ENCODE peak calls at places on chromosomes 3 and 15, in ten cellular contexts. B is stimulated activated CD8-positive, alpha-beta memory T cell treated with anti-CD3 and anti-CD28 coated beads, Interleukin-7, amount 100 ng/mL, for 1 hour; N is activated CD8-positive, alpha-beta memory T cell treated with anti-CD3 and anti-CD28 coated beads for 24 hours; W is brain microvascular endothelial cell; Y is kidney tubule cell; M is GM12892; F is A549; I is testis; O is epithelial cell of esophagus; R is heart left ventricle. P is an unnamed sample.
A peak's percentile ranks its signal among the peaks of the same experiment; 100 is the strongest.

GRCh38 chr3:142910280-142910679 is 21.4 kb upstream of the PCOLCE2 start:
- DNase-seq in B (no peak), N (no peak), W (no peak), Y (peak; percentile 20), M (no peak), F (no peak), I (no peak), O (no peak), R (no peak), P (no peak)

GRCh38 chr3:11136871-11137626 is 17.2 kb upstream of the HRH1 start:
- DNase-seq in B (no peak), N (no peak), W (peak; percentile 100), Y (peak; percentile 100), M (no peak), F (peak; percentile 100), I (peak; percentile 68), O (peak; percentile 100), R (peak; percentile 84), P (no peak)

GRCh38 chr15:90412356-90413194 is 24.5 kb downstream of the IQGAP1 start:
- DNase-seq in B (no peak), N (no peak), W (peak; percentile 69), Y (peak; percentile 59), M (no peak), F (no peak), I (no peak), O (peak; percentile 94), R (no peak), P (no peak)

GRCh38 chr3:120596116-120596852 is at the start of gene NDUFB4:
- DNase-seq in B (peak; percentile 89), N (peak; percentile 95), W (peak; percentile 98), Y (peak; percentile 99), M (peak; percentile 67), F (peak; percentile 92), I (peak; percentile 97), O (peak; percentile 98), R (peak; percentile 99), P (peak; percentile 99)

GRCh38 chr3:28150465-28151206 is 90.8 kb upstream of the CMC1 start:
- DNase-seq in B (no peak), N (no peak), W (no peak), Y (peak; percentile 2), M (no peak), F (no peak), I (no peak), O (peak; percentile 10), R (no peak), P (no peak)

GRCh38 chr3:197787412-197787811 is 3.6 kb upstream of the LRCH3 start:
- DNase-seq in B (no peak), N (no peak), W (no peak), Y (no peak), M (no peak), F (no peak), I (no peak), O (no peak), R (no peak), P (no peak)

GRCh38 chr3:11629716-11630115 is 14.0 kb downstream of the VGLL4 start:
- DNase-seq in B (no peak), N (no peak), W (no peak), Y (no peak), M (no peak), F (no peak), I (no peak), O (no peak), R (no peak), P (no peak)

GRCh38 chr3:41141431-41142164 is 57.7 kb upstream of the CTNNB1 start:
- DNase-seq in B (no peak), N (no peak), W (no peak), Y (no peak), M (no peak), F (no peak), I (no peak), O (no peak), R (no peak), P (no peak)

GRCh38 chr15:50108446-50108845 is 10.6 kb downstream of the ATP8B4 start:
- DNase-seq in B (no peak), N (no peak), W (no peak), Y (no peak), M (no peak), F (no peak), I (no peak), O (no peak), R (no peak), P (no peak)

GRCh38 chr3:49313902-49314676 is 25.8 kb downstream of the USP4 start:
- DNase-seq in B (no peak), N (no peak), W (peak; percentile 53), Y (no peak), M (no peak), F (no peak), I (no peak), O (peak; percentile 63), R (no peak), P (no peak)

GRCh38 chr3:120214161-120214560 is 70.9 kb downstream of the GPR156 start:
- DNase-seq in B (no peak), N (no peak), W (no peak), Y (no peak), M (no peak), F (no peak), I (no peak), O (no peak), R (no peak), P (no peak)

GRCh38 chr15:40285151-40285898 is 2.5 kb upstream of the ANKRD63 start:
- DNase-seq in B (no peak), N (no peak), W (no peak), Y (no peak), M (no peak), F (no peak), I (no peak), O (peak; percentile 17), R (no peak), P (no peak)

GRCh38 chr15:58585668-58586461 is 154.1 kb downstream of the LIPC start:
- DNase-seq in B (no peak), N (no peak), W (no peak), Y (peak; percentile 21), M (no peak), F (no peak), I (no peak), O (no peak), R (no peak), P (no peak)

GRCh38 chr3:66038726-66039589 is at the start of gene MAGI1:
- DNase-seq in B (no peak), N (peak; percentile 59), W (peak; percentile 92), Y (peak; percentile 97), M (peak; percentile 55), F (peak; percentile 76), I (peak; percentile 95), O (peak; percentile 93), R (peak; percentile 94), P (peak; percentile 92)

GRCh38 chr3:38229036-38229435 is 36.6 kb upstream of the SLC22A13 start:
- DNase-seq in B (no peak), N (no peak), W (no peak), Y (no peak), M (no peak), F (no peak), I (no peak), O (no peak), R (no peak), P (no peak)

GRCh38 chr15:31347067-31347975 is 20.7 kb downstream of the KLF13 start:
- DNase-seq in B (no peak), N (peak; percentile 90), W (no peak), Y (no peak), M (no peak), F (no peak), I (no peak), O (no peak), R (no peak), P (no peak)

GRCh38 chr15:27989838-27990237 is 109.3 kb downstream of the OCA2 start:
- DNase-seq in B (no peak), N (no peak), W (no peak), Y (no peak), M (no peak), F (no peak), I (no peak), O (no peak), R (no peak), P (no peak)

GRCh38 chr3:113441051-113441770 is at the start of gene CFAP44:
- DNase-seq in B (peak; percentile 23), N (peak; percentile 79), W (peak; percentile 70), Y (peak; percentile 80), M (no peak), F (no peak), I (peak; percentile 80), O (peak; percentile 54), R (peak; percentile 76), P (peak; percentile 83)

GRCh38 chr3:48492461-48493202 is 11.3 kb downstream of the SHISA5 start:
- DNase-seq in B (no peak), N (no peak), W (no peak), Y (no peak), M (no peak), F (no peak), I (no peak), O (peak; percentile 97), R (no peak), P (no peak)

GRCh38 chr3:193831495-193832455 is 238.8 kb downstream of the OPA1 start:
- DNase-seq in B (no peak), N (no peak), W (no peak), Y (peak; percentile 96), M (peak; percentile 27), F (no peak), I (no peak), O (peak; percentile 50), R (peak; percentile 68), P (no peak)

GRCh38 chr3:117868766-117869165 is 1159.2 kb downstream of the TUSC7 start:
- DNase-seq in B (no peak), N (no peak), W (no peak), Y (no peak), M (no peak), F (no peak), I (no peak), O (no peak), R (no peak), P (no peak)

GRCh38 chr3:99781761-99782160 is 35.9 kb upstream of the CMSS1 start:
- DNase-seq in B (no peak), N (no peak), W (peak; percentile 22), Y (peak; percentile 74), M (no peak), F (no peak), I (no peak), O (no peak), R (no peak), P (no peak)

GRCh38 chr3:78972617-78973301 is 795.0 kb downstream of the ROBO1 start:
- DNase-seq in B (no peak), N (no peak), W (no peak), Y (peak; percentile 18), M (no peak), F (no peak), I (no peak), O (peak; percentile 85), R (no peak), P (no peak)

GRCh38 chr3:64895095-64895494 is 207.3 kb upstream of the ADAMTS9 start:
- DNase-seq in B (no peak), N (no peak), W (no peak), Y (no peak), M (no peak), F (no peak), I (no peak), O (no peak), R (no peak), P (no peak)

GRCh38 chr3:133527306-133527705 is 46.2 kb upstream of the CDV3 start:
- DNase-seq in B (no peak), N (no peak), W (no peak), Y (no peak), M (no peak), F (no peak), I (no peak), O (no peak), R (no peak), P (no peak)

GRCh38 chr3:69246612-69247011 is 124.2 kb upstream of the LMOD3 start:
- DNase-seq in B (no peak), N (no peak), W (no peak), Y (no peak), M (no peak), F (no peak), I (no peak), O (no peak), R (no peak), P (no peak)

P was measured in left ventricle myocardium superior.